ENCODE peak calls at places on chromosomes 7 and 10, in four cellular contexts. N is fibroblast of mammary gland, B is ELR, E is OCI-LY7. S is an unnamed sample.

GRCh38 chr7:44962483-44963251 is 16.1 kb downstream of the MYO1G start:
- DNase-seq in N (peak), B (no peak), E (no peak), S (peak)

GRCh38 chr10:12412671-12413368 is 63.5 kb downstream of the CAMK1D start:
- DNase-seq in N (no peak), B (no peak), E (no peak), S (no peak)

GRCh38 chr10:62924344-62924748 is 108.2 kb upstream of the EGR2 start:
- DNase-seq in N (no peak), B (no peak), E (no peak), S (peak)

GRCh38 chr7:33128990-33129805 is at the start of gene BBS9:
- DNase-seq in N (peak), B (peak), E (peak), S (peak)

GRCh38 chr10:74437822-74438221 is 286.8 kb downstream of the ADK start:
- DNase-seq in N (peak), B (peak), E (no peak), S (no peak)

GRCh38 chr7:149125189-149125863 is 798 bp downstream of the ZNF425 start:
- DNase-seq in N (no peak), B (peak), E (peak), S (no peak)

GRCh38 chr7:73647725-73648592 is 19.7 kb upstream of the VPS37D start:
- DNase-seq in N (no peak), B (peak), E (no peak), S (peak)

GRCh38 chr7:99386584-99387238 is 12.2 kb downstream of the ARPC1B start:
- DNase-seq in N (peak), B (peak), E (peak), S (peak)

GRCh38 chr7:137337902-137338301 is 5.6 kb downstream of the PTN start:
- DNase-seq in N (no peak), B (no peak), E (no peak), S (no peak)

GRCh38 chr7:93265220-93265619 is 33.1 kb downstream of the VPS50 start:
- DNase-seq in N (no peak), B (no peak), E (no peak), S (no peak)

GRCh38 chr10:119358140-119358512 is 150.8 kb downstream of the GRK5 start:
- DNase-seq in N (no peak), B (no peak), E (no peak), S (no peak)

GRCh38 chr10:64658528-64658927 is 1137.3 kb downstream of the REEP3 start:
- DNase-seq in N (no peak), B (no peak), E (no peak), S (no peak)

GRCh38 chr7:92260248-92260781 is 14.5 kb downstream of the ANKIB1 start:
- DNase-seq in N (peak), B (peak), E (no peak), S (no peak)

GRCh38 chr10:102450124-102450373 is 1.3 kb downstream of the C10orf95 start:
- DNase-seq in N (no peak), B (peak), E (no peak), S (no peak)

GRCh38 chr7:107609861-107610260 is 29.8 kb downstream of the BCAP29 start:
- DNase-seq in N (no peak), B (no peak), E (no peak), S (peak)

GRCh38 chr7:34104992-34105391 is 199.7 kb downstream of the BMPER start:
- DNase-seq in N (peak), B (peak), E (no peak), S (no peak)

GRCh38 chr10:129771024-129771423 is 193.1 kb downstream of the EBF3 start:
- DNase-seq in N (no peak), B (no peak), E (no peak), S (no peak)

GRCh38 chr7:27953361-27953760 is 213.4 kb downstream of the TAX1BP1 start:
- DNase-seq in N (peak), B (no peak), E (no peak), S (no peak)

GRCh38 chr10:131050162-131050766 is 261.3 kb downstream of the TCERG1L start:
- DNase-seq in N (no peak), B (no peak), E (no peak), S (no peak)

GRCh38 chr10:15879058-15879457 is 18.8 kb upstream of the MINDY3 start:
- DNase-seq in N (peak), B (peak), E (peak), S (peak)

GRCh38 chr7:1590887-1591286 is 21.1 kb upstream of the PSMG3 start:
- DNase-seq in N (no peak), B (no peak), E (no peak), S (no peak)

GRCh38 chr10:43123361-43124093 is 14.7 kb upstream of the CSGALNACT2 start:
- DNase-seq in N (no peak), B (no peak), E (no peak), S (no peak)

GRCh38 chr10:132807621-132808049 is 21.7 kb upstream of the NKX6-2 start:
- DNase-seq in N (no peak), B (no peak), E (no peak), S (no peak)

GRCh38 chr7:75995052-75995471 is 667 bp upstream of the TMEM120A start:
- DNase-seq in N (no peak), B (no peak), E (no peak), S (peak)

GRCh38 chr7:139913006-139913405 is 83.9 kb downstream of the TBXAS1 start:
- DNase-seq in N (peak), B (no peak), E (no peak), S (no peak)

GRCh38 chr7:67602246-67602645 is 605.6 kb downstream of the TYW1 start:
- DNase-seq in N (no peak), B (no peak), E (no peak), S (no peak)

GRCh38 chr10:71829171-71829570 is 21.9 kb downstream of the PSAP start:
- DNase-seq in N (peak), B (no peak), E (no peak), S (no peak)

GRCh38 chr10:18610517-18610916 is 40.9 kb downstream of the NSUN6 start:
- DNase-seq in N (peak), B (peak), E (no peak), S (peak)

S was measured in SK-N-SH.